ENCODE peak calls at places on chromosome X, in four cellular contexts. U is astrocyte of the cerebellum, R is fibroblast of the aortic adventitia, Y is GM06990. H is an unnamed sample.

GRCh38 chrX:57821703-57822375 is 88.4 kb downstream of the ZXDA start:
- DNase-seq in U (peak; percentile 1), R (peak; percentile 78), Y (peak; percentile 9), H (peak; percentile 3)

GRCh38 chrX:153946910-153947769 is 2.7 kb upstream of the RENBP start:
- DNase-seq in U (peak; percentile 56), R (peak; percentile 78), Y (peak; percentile 72), H (no peak)

GRCh38 chrX:83501003-83501402 is 7.1 kb upstream of the POU3F4 start:
- DNase-seq in U (no peak), R (no peak), Y (no peak), H (no peak)

GRCh38 chrX:111756486-111756885 is 75.5 kb downstream of the ALG13 start:
- DNase-seq in U (no peak), R (no peak), Y (no peak), H (no peak)

GRCh38 chrX:16320765-16321355 is 153.6 kb downstream of the MAGEB17 start:
- DNase-seq in U (no peak), R (peak; percentile 21), Y (no peak), H (no peak)

GRCh38 chrX:124010157-124010556 is 48.7 kb downstream of the STAG2 start:
- DNase-seq in U (no peak), R (no peak), Y (no peak), H (no peak)

GRCh38 chrX:55767100-55767499 is 49.6 kb downstream of the RRAGB start:
- DNase-seq in U (peak; percentile 47), R (peak; percentile 72), Y (no peak), H (no peak)

GRCh38 chrX:53318766-53319353 is 37.5 kb upstream of the IQSEC2 start:
- DNase-seq in U (no peak), R (no peak), Y (no peak), H (no peak)

GRCh38 chrX:112011376-112011775 is 71.2 kb downstream of the TRPC5 start:
- DNase-seq in U (no peak), R (no peak), Y (no peak), H (no peak)

DNA sequence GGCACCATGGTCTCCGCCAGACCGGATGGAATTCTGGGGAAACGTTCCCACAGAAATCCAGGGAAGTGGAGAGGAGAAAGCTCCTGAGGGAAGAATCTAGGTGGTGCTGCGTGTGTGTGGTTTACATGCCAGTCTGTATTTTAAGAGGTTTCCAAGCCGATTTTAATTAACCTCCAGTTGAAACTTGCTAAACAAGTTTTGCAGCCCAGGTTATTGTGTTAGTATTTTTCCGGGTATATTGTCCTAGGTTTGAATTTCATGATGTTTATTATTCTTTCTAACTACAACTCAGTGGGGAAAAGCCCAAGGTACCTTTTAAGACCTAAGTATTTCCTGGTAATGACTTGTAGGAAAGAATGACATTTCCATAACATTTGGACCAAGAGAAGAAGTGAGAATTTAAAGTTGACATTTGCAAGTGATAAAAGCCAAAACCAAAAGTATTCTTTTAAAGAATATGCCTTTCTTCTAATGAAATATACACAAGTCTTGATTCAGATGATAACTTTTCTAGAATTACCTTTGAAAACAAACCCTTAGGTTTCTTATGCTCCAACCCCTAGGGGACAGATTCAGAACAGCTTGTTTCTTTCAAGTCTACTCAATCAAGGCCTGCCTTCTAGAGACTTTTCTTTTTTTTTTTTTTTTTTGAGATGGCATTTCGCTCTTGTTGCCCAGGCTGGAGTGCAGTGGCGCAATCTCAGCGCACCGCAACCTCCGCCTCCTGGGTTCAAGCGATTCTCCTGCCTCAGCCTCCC is 14.6 kb downstream of the SAT1 start:
- DNase-seq in U (no peak), R (no peak), Y (no peak), H (no peak)
- TF ChIP-seq CTCF in U (no peak), R (peak; percentile 14), Y (no peak), H (no peak)

GRCh38 chrX:2466876-2467656 is 33.7 kb downstream of the DHRSX start:
- DNase-seq in U (no peak), R (no peak), Y (no peak), H (no peak)

GRCh38 chrX:2462780-2463179 is 38.0 kb downstream of the DHRSX start:
- DNase-seq in U (no peak), R (no peak), Y (no peak), H (no peak)

GRCh38 chrX:2461711-2462016 is 39.1 kb downstream of the DHRSX start:
- DNase-seq in U (no peak), R (no peak), Y (no peak), H (no peak)

GRCh38 chrX:2463973-2464676 is 36.7 kb downstream of the DHRSX start:
- DNase-seq in U (no peak), R (no peak), Y (peak; percentile 35), H (no peak)

DNA sequence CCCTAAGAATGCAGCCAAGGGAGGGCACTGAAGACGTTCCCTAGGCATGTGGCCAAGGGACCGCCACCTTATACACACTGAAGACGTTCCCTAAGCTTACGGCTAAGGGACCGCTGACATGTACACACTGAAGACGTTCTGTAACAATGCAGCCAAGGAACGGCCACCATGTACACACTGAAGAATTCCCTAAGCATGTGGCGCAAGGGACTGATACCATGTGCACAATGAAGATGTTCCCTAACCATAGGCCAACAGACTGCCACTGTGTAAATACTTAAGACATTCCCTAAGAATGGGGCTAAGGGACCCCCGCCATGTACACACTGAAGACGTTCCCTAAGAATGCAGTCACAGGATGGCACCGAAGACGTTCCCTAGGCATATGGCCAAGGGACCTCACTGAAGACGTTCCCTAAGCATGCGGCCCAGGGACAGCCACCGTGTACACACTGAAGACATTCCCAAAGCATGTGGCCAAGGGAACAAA is 36.1 kb downstream of the DHRSX start:
- DNase-seq in U (no peak), R (no peak), Y (no peak), H (no peak)
- H3K4me3 ChIP-seq in U (no peak overlapping the region), R (no peak overlapping the region), Y (no peak overlapping the region), H (no peak overlapping the region)

GRCh38 chrX:40177489-40177888 is 79.7 kb upstream of the BCOR start:
- DNase-seq in U (no peak), R (no peak), Y (no peak), H (no peak)

GRCh38 chrX:40175416-40176255 is 77.9 kb upstream of the BCOR start:
- DNase-seq in U (no peak), R (no peak), Y (peak; percentile 92), H (peak; percentile 82)

GRCh38 chrX:40177942-40178715 is 80.4 kb upstream of the BCOR start:
- DNase-seq in U (no peak), R (no peak), Y (no peak), H (no peak)

GRCh38 chrX:40176256-40176978 is 78.7 kb upstream of the BCOR start:
- DNase-seq in U (no peak), R (no peak), Y (peak; percentile 85), H (no peak)

GRCh38 chrX:40176979-40177430 is 79.2 kb upstream of the BCOR start:
- DNase-seq in U (no peak), R (no peak), Y (no peak), H (no peak)
- TF ChIP-seq CTCF in U (no peak), R (no peak), Y (no peak), H (no peak)

DNA sequence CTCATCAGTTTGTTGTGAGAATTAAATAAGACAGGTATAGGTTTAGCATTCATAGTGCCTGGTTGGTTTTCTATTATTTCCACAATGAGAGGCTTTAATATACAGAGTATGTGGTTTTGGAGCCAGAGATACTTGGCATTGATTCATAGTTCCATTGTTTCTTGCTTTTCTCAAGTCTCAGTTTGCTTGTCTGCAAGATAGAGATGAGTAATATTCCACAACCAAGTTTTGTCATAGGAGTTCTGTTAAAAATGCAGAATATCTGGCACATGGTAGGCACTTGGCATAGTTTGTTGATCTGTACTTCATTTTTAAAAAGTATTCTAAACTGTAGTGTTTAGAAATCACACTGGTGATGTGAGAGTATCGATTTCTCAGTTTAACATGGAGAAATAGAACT is 37.5 kb upstream of the EDA2R start:
- DNase-seq in U (no peak), R (peak; percentile 90), Y (no peak), H (no peak)
- H3K4me3 ChIP-seq in U (no peak overlapping the region), R (no peak overlapping the region), Y (no peak overlapping the region), H (no peak overlapping the region)

GRCh38 chrX:108285361-108285760 is 152.9 kb downstream of the COL4A6 start:
- DNase-seq in U (no peak), R (no peak), Y (no peak), H (no peak)

GRCh38 chrX:108285918-108286317 is 152.3 kb downstream of the COL4A6 start:
- DNase-seq in U (no peak), R (no peak), Y (no peak), H (no peak)
- TF ChIP-seq CTCF in U (no peak), R (no peak), Y (no peak), H (no peak)

GRCh38 chrX:85977218-85977617 is 70.1 kb downstream of the CHM start:
- DNase-seq in U (no peak), R (no peak), Y (peak; percentile 9), H (no peak)
- H3K4me3 ChIP-seq in U (no peak overlapping the region), R (no peak overlapping the region), Y (no peak overlapping the region), H (no peak overlapping the region)

GRCh38 chrX:38561126-38561868 is at the start of gene TSPAN7:
- DNase-seq in U (no peak), R (peak; percentile 43), Y (peak; percentile 78), H (peak; percentile 22)

GRCh38 chrX:38558681-38559080 is 2.7 kb upstream of the TSPAN7 start:
- DNase-seq in U (no peak), R (no peak), Y (no peak), H (no peak)

GRCh38 chrX:38560776-38561125 is 591 bp upstream of the TSPAN7 start:
- DNase-seq in U (no peak), R (no peak), Y (peak; percentile 13), H (no peak)

GRCh38 chrX:38563006-38563405 is 1.7 kb downstream of the TSPAN7 start:
- DNase-seq in U (no peak), R (no peak), Y (no peak), H (no peak)

DNA sequence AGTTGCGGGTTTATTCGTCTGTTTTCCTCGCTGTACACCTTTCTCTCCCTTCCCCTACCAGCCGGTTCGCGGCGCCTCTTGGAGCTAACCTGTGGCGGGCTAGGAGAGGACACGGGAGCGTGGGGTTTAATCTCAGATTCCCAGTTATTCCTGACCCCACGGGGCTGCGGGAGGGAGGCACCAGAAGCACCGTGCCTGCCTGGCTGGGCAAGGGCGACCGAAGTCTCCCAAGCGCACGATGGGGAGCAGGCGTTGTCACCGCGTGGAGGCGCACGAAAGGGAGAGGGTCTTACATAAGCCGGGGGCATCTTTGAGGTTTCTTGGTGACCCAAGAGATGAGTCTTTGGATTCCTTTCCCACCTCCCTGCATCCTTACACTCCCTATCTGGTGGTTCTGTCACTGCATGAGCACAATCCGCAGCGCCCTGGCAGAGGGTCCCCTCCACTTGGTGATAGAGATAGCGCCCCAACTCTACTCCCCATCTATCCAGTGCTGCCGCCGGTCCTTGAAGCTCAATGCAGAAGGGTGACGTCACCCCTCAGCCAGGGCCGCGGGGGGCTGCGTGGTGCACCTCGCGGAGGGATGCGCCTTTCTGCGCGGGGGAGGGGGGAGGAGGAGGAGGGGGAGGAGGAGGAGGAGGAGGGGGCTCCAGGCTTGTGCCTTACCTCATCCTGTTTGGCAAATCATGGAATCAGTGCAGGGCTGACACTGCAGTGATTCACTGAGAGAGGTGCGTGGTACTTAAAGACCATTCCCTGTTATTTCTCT is 793 bp downstream of the TSPAN7 start:
- DNase-seq in U (no peak), R (no peak), Y (no peak), H (no peak)
- TF ChIP-seq CTCF in U (no peak), R (no peak), Y (no peak), H (no peak)

GRCh38 chrX:104762641-104763040 is 196.6 kb downstream of the IL1RAPL2 start:
- DNase-seq in U (no peak), R (no peak), Y (no peak), H (no peak)
- H3K4me3 ChIP-seq in U (no peak overlapping the region), R (no peak overlapping the region), Y (no peak overlapping the region), H (no peak overlapping the region)